ENCODE peak calls at places on chromosomes 16 and 17, in eight cellular contexts. Q, T, R, I, M, F, J and N are unnamed samples.

GRCh38 chr16:27264151-27264550 is 4.4 kb downstream of the NSMCE1 start:
- DNase-seq in I (no peak), T (no peak), J (no peak), M (peak), Q (no peak), R (no peak), F (no peak), N (no peak)

GRCh38 chr17:72984145-72984924 is 108.2 kb downstream of the SLC39A11 start:
- DNase-seq in T (no peak), F (no peak), I (no peak), R (no peak), J (no peak), Q (no peak), M (peak), N (no peak)

GRCh38 chr16:83903739-83904138 is 4.8 kb downstream of the MLYCD start:
- DNase-seq in J (peak), F (no peak), Q (no peak), I (no peak), M (peak), R (peak), T (no peak), N (peak)

GRCh38 chr16:11168386-11169065 is 87.5 kb downstream of the SOCS1 start:
- DNase-seq in R (peak), J (peak), I (no peak), T (no peak), M (peak), F (no peak), Q (no peak), N (no peak)

GRCh38 chr16:9053006-9053601 is 38.3 kb upstream of the HAPSTR1 start:
- DNase-seq in J (peak), I (peak), R (peak), F (no peak), Q (peak), M (peak), T (peak), N (peak)

GRCh38 chr17:38333635-38334295 is 10.0 kb downstream of the GPR179 start:
- DNase-seq in I (no peak), J (no peak), Q (peak), R (peak), T (no peak), F (no peak), M (peak), N (peak)

GRCh38 chr17:57915980-57916757 is 39.0 kb downstream of the CUEDC1 start:
- DNase-seq in Q (no peak), M (no peak), I (no peak), T (no peak), R (no peak), F (no peak), J (no peak), N (peak)

GRCh38 chr16:2470603-2471015 is 488 bp upstream of the NTN3 start:
- DNase-seq in I (no peak), F (no peak), J (no peak), T (no peak), R (peak), M (no peak), Q (no peak), N (peak)

GRCh38 chr17:260031-260791 is 78.8 kb upstream of the DOC2B start:
- DNase-seq in F (no peak), T (no peak), Q (peak), J (no peak), R (peak), M (no peak), I (no peak), N (no peak)

GRCh38 chr16:46743232-46743719 is 4.9 kb downstream of the MYLK3 start:
- DNase-seq in J (peak), I (no peak), T (no peak), R (no peak), M (peak), Q (no peak), F (no peak), N (peak)

GRCh38 chr16:86975445-86975844 is 341.7 kb downstream of the C16orf95 start:
- DNase-seq in J (no peak), Q (no peak), M (peak), F (no peak), R (peak), T (no peak), I (no peak), N (peak)

GRCh38 chr16:46814790-46815189 is 16.2 kb downstream of the C16orf87 start:
- DNase-seq in I (no peak), F (no peak), Q (no peak), T (no peak), R (no peak), M (no peak), J (no peak), N (no peak)

GRCh38 chr17:78825696-78826095 is 14.9 kb downstream of the USP36 start:
- DNase-seq in I (no peak), J (no peak), R (no peak), F (no peak), Q (no peak), T (no peak), M (no peak), N (no peak)

GRCh38 chr17:72121164-72122001 is 563 bp downstream of the SOX9 start:
- DNase-seq in Q (peak), T (no peak), M (peak), F (no peak), J (peak), R (peak), I (peak), N (peak)

GRCh38 chr17:76506408-76507328 is 5.4 kb upstream of the RHBDF2 start:
- DNase-seq in Q (peak), J (peak), T (no peak), I (peak), F (peak), M (peak), R (peak), N (peak)

GRCh38 chr16:65227041-65227835 is 105.4 kb upstream of the CDH11 start:
- DNase-seq in F (no peak), M (no peak), I (no peak), J (no peak), Q (no peak), T (no peak), R (no peak), N (no peak)

GRCh38 chr17:50149425-50150353 is 788 bp downstream of the PPP1R9B start:
- DNase-seq in Q (peak), R (peak), M (peak), T (no peak), I (peak), F (peak), J (no peak), N (no peak)

GRCh38 chr17:82272495-82273326 is 789 bp downstream of the CSNK1D start:
- DNase-seq in F (no peak), I (peak), Q (peak), T (no peak), J (peak), R (peak), M (no peak), N (peak)

GRCh38 chr16:4176794-4177438 is 60.7 kb upstream of the ADCY9 start:
- DNase-seq in J (no peak), M (peak), I (no peak), R (no peak), Q (no peak), F (no peak), T (no peak), N (peak)

GRCh38 chr17:40602445-40603443 is 37.5 kb upstream of the CCR7 start:
- DNase-seq in R (no peak), M (no peak), I (no peak), J (no peak), Q (no peak), T (no peak), F (no peak), N (no peak)

GRCh38 chr16:12097523-12098428 is 121.2 kb downstream of the SNX29 start:
- DNase-seq in F (no peak), I (peak), J (peak), Q (peak), R (no peak), M (peak), T (no peak), N (peak)

GRCh38 chr16:4689864-4690704 is 3.3 kb upstream of the NUDT16L1 start:
- DNase-seq in J (no peak), R (no peak), F (no peak), I (no peak), T (no peak), Q (no peak), M (no peak), N (no peak)

DNA sequence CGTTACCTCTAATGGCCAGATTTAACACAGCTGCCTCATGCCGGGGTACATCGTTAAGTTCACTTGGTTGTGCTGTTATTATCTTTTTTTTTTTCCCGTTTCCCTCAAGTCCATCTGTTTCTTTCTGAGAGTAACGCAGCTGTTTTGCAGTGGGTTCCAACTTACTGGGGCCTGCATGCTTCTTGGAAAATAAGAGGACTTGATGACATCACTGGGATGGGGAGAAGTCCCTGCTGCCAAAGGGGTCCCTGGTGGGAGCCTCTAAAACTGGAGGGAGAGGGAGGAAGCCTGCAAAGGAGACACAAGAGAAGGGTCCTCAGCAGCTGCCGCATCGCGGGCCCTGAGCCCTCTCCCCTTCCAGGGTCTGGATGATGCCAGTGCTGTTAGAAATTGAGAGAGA is 77.7 kb upstream of the NOL11 start:
- DNase-seq in Q (no peak), F (no peak), I (no peak), T (no peak), M (peak), J (peak), R (no peak), N (no peak)
- H3K27ac ChIP-seq in Q (no peak), F (no peak), I (no peak), T (no peak), M (no peak), J (no peak), R (no peak), N (no peak)

DNA sequence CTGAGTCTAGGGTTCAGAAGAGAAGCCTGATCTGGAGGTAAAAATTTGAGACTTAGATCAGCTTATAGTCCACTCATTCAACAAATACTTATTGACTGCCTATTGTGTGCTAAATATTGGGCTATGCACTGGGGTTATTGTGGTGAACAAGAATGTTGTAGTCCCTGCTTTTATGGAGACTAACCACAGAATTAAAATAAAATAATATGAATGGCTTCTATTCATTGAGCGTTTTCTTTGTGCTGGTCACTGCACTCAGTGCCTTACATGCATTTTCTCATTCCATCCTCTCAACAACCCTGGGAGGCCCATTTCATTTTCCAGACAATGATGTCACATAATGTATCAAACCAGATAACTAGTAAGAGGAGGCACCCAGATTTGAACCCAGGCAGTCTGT is 4.8 kb downstream of the NEK8 start:
- DNase-seq in M (no peak), Q (no peak), J (no peak), T (no peak), I (no peak), R (no peak), F (no peak), N (no peak)
- H3K27ac ChIP-seq in M (no peak), Q (no peak), J (no peak), T (no peak), I (no peak), R (no peak), F (no peak), N (no peak)

DNA sequence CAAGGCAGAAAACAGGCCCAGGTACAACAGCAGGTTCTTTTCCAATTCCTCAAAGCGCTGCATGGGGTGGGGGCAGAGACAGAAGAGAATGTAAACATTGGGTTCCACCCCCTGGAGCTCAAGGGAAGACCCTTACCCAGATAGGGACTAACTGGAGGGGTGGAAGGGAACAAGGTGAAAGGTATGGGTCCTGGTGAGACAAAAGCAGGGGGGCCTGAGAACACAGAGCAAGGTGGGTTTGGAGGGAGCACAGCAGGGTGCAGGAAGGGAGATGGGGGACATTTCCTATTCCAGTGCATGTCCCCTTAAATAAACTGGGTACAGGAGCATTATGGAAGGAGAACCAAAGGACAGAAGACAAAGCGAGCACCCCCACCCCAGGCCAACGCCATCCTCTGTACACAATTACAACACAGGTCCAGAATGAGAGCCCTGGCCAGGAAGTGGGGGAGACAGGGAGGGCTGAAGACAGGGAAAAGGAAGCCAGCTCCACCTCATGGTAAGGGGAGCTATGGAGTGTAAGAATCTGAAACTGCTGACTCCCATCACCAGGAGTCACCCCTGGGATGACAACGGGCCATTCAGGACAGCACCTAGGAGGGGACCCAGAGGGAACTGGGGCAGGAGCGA is 2.1 kb upstream of the CD2BP2 start:
- DNase-seq in M (no peak), J (no peak), R (no peak), T (no peak), I (no peak), Q (no peak), F (no peak), N (no peak)
- H3K27ac ChIP-seq in M (peak), J (no peak), R (no peak), T (peak), I (no peak), Q (no peak), F (no peak), N (no peak)

GRCh38 chr16:23998771-23999170 is 163.0 kb downstream of the PRKCB start:
- DNase-seq in Q (no peak), M (no peak), T (no peak), F (peak), R (no peak), I (no peak), J (no peak), N (no peak)
- H3K27ac ChIP-seq in Q (no peak), M (no peak), T (no peak), F (no peak), R (no peak), I (no peak), J (no peak), N (no peak)